ENCODE peak calls at places on chromosome 14, in eight cellular contexts. U, V, O, Q, R, L, D and J are unnamed samples.
A peak's percentile ranks its signal among the peaks of the same experiment; 100 is the strongest.

GRCh38 chr14:61710853-61711817 is 15.8 kb downstream of the HIF1A start:
- DNase-seq in U (peak; percentile 32), V (no peak), O (peak; percentile 8), Q (no peak), R (no peak), L (no peak), D (no peak), J (no peak)

GRCh38 chr14:99333841-99334240 is 61.8 kb upstream of the BCL11B start:
- DNase-seq in U (no peak), V (no peak), O (no peak), Q (no peak), R (no peak), L (no peak), D (no peak), J (no peak)

GRCh38 chr14:72558721-72559120 is 335.2 kb downstream of the DPF3 start:
- DNase-seq in U (no peak), V (no peak), O (no peak), Q (no peak), R (no peak), L (no peak), D (peak; percentile 76), J (no peak)

GRCh38 chr14:50225067-50225973 is 6.1 kb downstream of the SOS2 start:
- DNase-seq in U (no peak), V (no peak), O (no peak), Q (no peak), R (no peak), L (no peak), D (peak; percentile 58), J (no peak)

GRCh38 chr14:55077691-55078151 is 26.3 kb downstream of the MAPK1IP1L start:
- DNase-seq in U (no peak), V (no peak), O (no peak), Q (no peak), R (no peak), L (no peak), D (peak; percentile 95), J (peak; percentile 60)

GRCh38 chr14:102508410-102508773 is 1.2 kb downstream of the ANKRD9 start:
- DNase-seq in U (no peak), V (no peak), O (peak; percentile 83), Q (no peak), R (no peak), L (no peak), D (peak; percentile 78), J (no peak)

GRCh38 chr14:69570836-69571330 is 3.8 kb downstream of the CCDC177 start:
- DNase-seq in U (no peak), V (no peak), O (no peak), Q (no peak), R (no peak), L (no peak), D (no peak), J (no peak)

GRCh38 chr14:105165761-105166485 is 2.7 kb downstream of the JAG2 start:
- DNase-seq in U (no peak), V (no peak), O (no peak), Q (no peak), R (no peak), L (no peak), D (peak; percentile 83), J (no peak)

GRCh38 chr14:75205586-75205985 is 29.2 kb upstream of the TMED10 start:
- DNase-seq in U (no peak), V (no peak), O (no peak), Q (no peak), R (no peak), L (no peak), D (peak; percentile 77), J (peak; percentile 28)

GRCh38 chr14:56219666-56220413 is 101.6 kb downstream of the PELI2 start:
- DNase-seq in U (no peak), V (peak; percentile 60), O (peak; percentile 77), Q (no peak), R (no peak), L (no peak), D (no peak), J (no peak)

GRCh38 chr14:100122481-100123215 is 36.8 kb downstream of the DEGS2 start:
- DNase-seq in U (no peak), V (no peak), O (peak; percentile 35), Q (no peak), R (no peak), L (no peak), D (no peak), J (peak; percentile 95)

GRCh38 chr14:106690333-106690891 is 1164.0 kb downstream of the TMEM121 start:
- DNase-seq in U (no peak), V (no peak), O (no peak), Q (no peak), R (no peak), L (no peak), D (no peak), J (no peak)

GRCh38 chr14:24368562-24369252 is 723 bp downstream of the NFATC4 start:
- DNase-seq in U (peak; percentile 25), V (peak; percentile 82), O (peak; percentile 42), Q (peak; percentile 7), R (peak; percentile 54), L (no peak), D (no peak), J (peak; percentile 70)

GRCh38 chr14:59482120-59482434 is 2.1 kb downstream of the L3HYPDH start:
- DNase-seq in U (no peak), V (no peak), O (no peak), Q (no peak), R (no peak), L (no peak), D (no peak), J (no peak)

GRCh38 chr14:76257111-76257803 is 105.5 kb downstream of the GPATCH2L start:
- DNase-seq in U (no peak), V (no peak), O (peak; percentile 77), Q (no peak), R (no peak), L (no peak), D (no peak), J (peak; percentile 28)

GRCh38 chr14:103480595-103480994 is 42.0 kb downstream of the CKB start:
- DNase-seq in U (no peak), V (no peak), O (no peak), Q (no peak), R (peak; percentile 11), L (no peak), D (no peak), J (no peak)

GRCh38 chr14:50928002-50928635 is 16.2 kb downstream of the PYGL start:
- DNase-seq in U (no peak), V (no peak), O (no peak), Q (no peak), R (no peak), L (no peak), D (no peak), J (no peak)

GRCh38 chr14:48373993-48374392 is 698.6 kb upstream of the MDGA2 start:
- DNase-seq in U (no peak), V (no peak), O (no peak), Q (no peak), R (no peak), L (no peak), D (no peak), J (peak; percentile 12)

GRCh38 chr14:101707863-101708620 is 53.5 kb upstream of the PPP2R5C start:
- DNase-seq in U (no peak), V (no peak), O (no peak), Q (no peak), R (no peak), L (no peak), D (no peak), J (peak; percentile 52)

GRCh38 chr14:53152627-53152908 is 555 bp downstream of the DDHD1 start:
- DNase-seq in U (no peak), V (no peak), O (no peak), Q (no peak), R (peak; percentile 44), L (no peak), D (no peak), J (no peak)

GRCh38 chr14:22820731-22821130 is 5.5 kb upstream of the SLC7A7 start:
- DNase-seq in U (no peak), V (no peak), O (no peak), Q (no peak), R (no peak), L (no peak), D (peak; percentile 87), J (peak; percentile 87)

GRCh38 chr14:61326847-61327246 is 5.5 kb downstream of the PRKCH start:
- DNase-seq in U (no peak), V (no peak), O (no peak), Q (no peak), R (no peak), L (no peak), D (peak; percentile 42), J (no peak)

GRCh38 chr14:99510556-99511139 is 29.4 kb downstream of the CCNK start:
- DNase-seq in U (no peak), V (no peak), O (no peak), Q (no peak), R (no peak), L (no peak), D (no peak), J (no peak)

GRCh38 chr14:44149597-44149996 is 357.5 kb downstream of the FSCB start:
- DNase-seq in U (no peak), V (peak; percentile 8), O (no peak), Q (no peak), R (peak; percentile 6), L (no peak), D (peak; percentile 43), J (peak; percentile 79)

GRCh38 chr14:98501335-98501734 is 770.7 kb downstream of the BCL11B start:
- DNase-seq in U (no peak), V (no peak), O (no peak), Q (no peak), R (no peak), L (no peak), D (peak; percentile 97), J (no peak)

GRCh38 chr14:29745863-29746262 is 181.8 kb downstream of the PRKD1 start:
- DNase-seq in U (no peak), V (no peak), O (no peak), Q (no peak), R (no peak), L (no peak), D (no peak), J (no peak)

GRCh38 chr14:64244279-64244678 is 49.9 kb downstream of the ESR2 start:
- DNase-seq in U (no peak), V (peak; percentile 38), O (no peak), Q (no peak), R (no peak), L (no peak), D (peak; percentile 11), J (no peak)

GRCh38 chr14:90388437-90388836 is 8.4 kb upstream of the CALM1 start:
- DNase-seq in U (no peak), V (peak; percentile 34), O (peak; percentile 26), Q (no peak), R (no peak), L (no peak), D (peak; percentile 90), J (peak; percentile 49)

GRCh38 chr14:21072102-21072501 is 2.0 kb downstream of the ARHGEF40 start:
- DNase-seq in U (no peak), V (no peak), O (no peak), Q (no peak), R (no peak), L (no peak), D (peak; percentile 51), J (no peak)

GRCh38 chr14:25833341-25834121 is 764.3 kb downstream of the NOVA1 start:
- DNase-seq in U (no peak), V (peak; percentile 12), O (no peak), Q (no peak), R (no peak), L (no peak), D (peak; percentile 67), J (peak; percentile 10)

GRCh38 chr14:55133416-55133815 is 4.4 kb downstream of the LGALS3 start:
- DNase-seq in U (no peak), V (no peak), O (no peak), Q (no peak), R (no peak), L (no peak), D (peak; percentile 34), J (no peak)

GRCh38 chr14:77062261-77062660 is 33.8 kb upstream of the IRF2BPL start:
- DNase-seq in U (no peak), V (no peak), O (no peak), Q (no peak), R (no peak), L (no peak), D (no peak), J (no peak)

GRCh38 chr14:36256131-36256801 is 64.2 kb downstream of the MBIP start:
- DNase-seq in U (no peak), V (no peak), O (no peak), Q (no peak), R (no peak), L (no peak), D (peak; percentile 22), J (no peak)

GRCh38 chr14:104281768-104282301 is 143.4 kb downstream of the KIF26A start:
- DNase-seq in U (no peak), V (peak; percentile 4), O (no peak), Q (no peak), R (no peak), L (no peak), D (no peak), J (no peak)